ENCODE peak calls at places on chromosomes 16 and 17, in four cellular contexts. I is GM12878, P is PC-3, X is fibroblast of lung. V is an unnamed sample.

GRCh38 chr16:71930013-71930563 is 34.8 kb downstream of the IST1 start:
- DNase-seq in P (peak; percentile 18), I (no peak), X (no peak), V (no peak)

GRCh38 chr17:320809-321385 is 31.7 kb downstream of the RPH3AL start:
- DNase-seq in P (no peak), X (no peak), I (no peak), V (no peak)

GRCh38 chr17:77553459-77554066 is 404.9 kb upstream of the TNRC6C start:
- DNase-seq in X (no peak), I (no peak), P (no peak), V (no peak)

GRCh38 chr17:1147664-1148063 is 32.1 kb downstream of the ABR start:
- DNase-seq in P (peak; percentile 80), I (no peak), X (peak; percentile 60), V (no peak)

GRCh38 chr16:85168732-85169256 is 56.5 kb upstream of the CIBAR2 start:
- DNase-seq in I (no peak), X (peak; percentile 61), P (peak; percentile 31), V (no peak)

GRCh38 chr16:73020409-73020884 is 27.5 kb downstream of the ZFHX3 start:
- DNase-seq in P (peak; percentile 94), I (no peak), X (peak; percentile 96), V (no peak)

GRCh38 chr17:3710951-3711383 is 12.7 kb upstream of the HASPIN start:
- DNase-seq in X (peak; percentile 52), I (peak; percentile 100), P (peak; percentile 55), V (no peak)

GRCh38 chr17:77391668-77392375 is 251.1 kb downstream of the SEC14L1 start:
- DNase-seq in X (peak; percentile 98), P (peak; percentile 88), I (no peak), V (no peak)

GRCh38 chr17:46817901-46818209 is 637 bp downstream of the WNT3 start:
- DNase-seq in I (no peak), P (no peak), X (no peak), V (no peak)

GRCh38 chr17:46818929-46819859 is 702 bp upstream of the WNT3 start:
- DNase-seq in X (no peak), P (no peak), I (no peak), V (no peak)

GRCh38 chr17:46818319-46818928 is at the start of gene WNT3:
- DNase-seq in X (no peak), I (no peak), P (no peak), V (no peak)

GRCh38 chr17:46815474-46816353 is 2.8 kb downstream of the WNT3 start:
- DNase-seq in X (no peak), P (no peak), I (no peak), V (no peak)

GRCh38 chr17:46817151-46817900 is 1.2 kb downstream of the WNT3 start:
- DNase-seq in I (no peak), X (no peak), P (no peak), V (no peak)
- TF ChIP-seq EZH2 in I (no peak), X (peak; percentile 41), P (no peak), V (no peak)

DNA sequence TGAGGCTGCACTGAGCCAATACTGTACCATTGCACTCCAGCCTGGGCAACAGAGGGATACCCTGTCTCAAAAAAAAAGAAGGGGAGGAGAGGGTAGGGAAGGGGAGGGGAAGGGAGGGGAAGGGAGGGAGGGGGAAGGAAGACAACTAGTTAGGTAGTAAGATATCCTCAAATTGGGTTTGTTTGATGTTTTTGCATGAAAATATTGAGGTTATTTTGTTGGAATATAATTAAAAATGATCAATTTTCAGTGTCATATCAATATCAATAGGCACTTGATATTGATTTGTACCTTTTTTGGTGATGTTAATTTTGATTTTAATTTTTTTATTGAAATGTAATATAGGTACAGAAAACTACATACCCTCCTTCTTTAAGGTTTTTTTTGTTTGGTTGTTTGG is 16.6 kb upstream of the PDP2 start:
- DNase-seq in X (no peak), I (no peak), P (no peak), V (no peak)
- H3K27ac ChIP-seq in X (no peak overlapping the region), I (no peak overlapping the region), P (no peak overlapping the region), V (no peak overlapping the region)

GRCh38 chr17:48487221-48487620 is 43.6 kb downstream of the HOXB1 start:
- DNase-seq in X (no peak), P (no peak), I (no peak), V (no peak)
- H3K9ac ChIP-seq in X (no peak overlapping the region), P (peak overlapping the region; percentile 21), I (no peak overlapping the region), V (no peak overlapping the region)

GRCh38 chr17:17781591-17782424 is 55.0 kb downstream of the SREBF1 start:
- DNase-seq in P (peak; percentile 45), X (peak; percentile 67), I (no peak), V (no peak)
- TF ChIP-seq EZH2 in P (no peak), X (no peak), I (no peak), V (no peak)

DNA sequence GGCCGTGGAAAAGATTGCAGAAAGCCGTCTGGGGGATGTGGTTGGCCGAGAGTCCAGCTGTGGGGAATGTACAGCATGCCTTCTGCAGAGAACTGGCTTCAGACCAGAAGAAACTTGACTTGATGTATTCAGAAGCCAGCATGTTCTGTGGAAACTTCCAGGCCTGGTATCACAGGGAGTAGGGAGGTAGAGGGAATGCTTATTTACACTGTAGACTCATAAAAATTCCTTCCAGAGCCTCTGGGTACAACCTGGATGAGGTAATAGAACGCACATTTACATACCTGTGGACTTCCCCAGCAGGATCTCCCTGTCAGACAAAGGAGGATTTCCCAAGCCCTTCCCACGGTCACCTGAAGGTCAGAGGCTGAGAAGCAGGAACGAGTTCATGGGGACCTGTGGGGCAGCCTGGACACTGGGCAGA is 11.8 kb upstream of the GAS7 start:
- DNase-seq in X (peak; percentile 74), I (no peak), P (peak; percentile 31), V (no peak)
- H3K27ac ChIP-seq in X (no peak overlapping the region), I (no peak overlapping the region), P (no peak overlapping the region), V (no peak overlapping the region)

GRCh38 chr17:37744961-37745800 is at the start of gene HNF1B:
- DNase-seq in P (peak; percentile 31), X (no peak), I (no peak), V (no peak)
- H3K9ac ChIP-seq in P (peak within 1 kb of the TSS; percentile 71), X (no peak within 1 kb of the TSS), I (peak within 1 kb of the TSS; percentile 52), V (no peak within 1 kb of the TSS)

GRCh38 chr16:67150833-67151396 is at the start of gene B3GNT9:
- DNase-seq in I (no peak), X (peak; percentile 81), P (no peak), V (no peak)
- TF ChIP-seq EZH2 in I (no peak), X (no peak), P (no peak), V (no peak)

GRCh38 chr16:67922221-67922620 is 9.4 kb downstream of the CTRL start:
- DNase-seq in P (no peak), X (no peak), I (no peak), V (no peak)

GRCh38 chr16:67924140-67924906 is 7.3 kb downstream of the CTRL start:
- DNase-seq in I (no peak), P (no peak), X (no peak), V (no peak)

GRCh38 chr16:67919618-67920210 is 11.9 kb downstream of the CTRL start:
- DNase-seq in P (no peak), X (no peak), I (no peak), V (no peak)

GRCh38 chr16:67923414-67924127 is 8.1 kb downstream of the CTRL start:
- DNase-seq in I (no peak), P (no peak), X (no peak), V (no peak)

DNA sequence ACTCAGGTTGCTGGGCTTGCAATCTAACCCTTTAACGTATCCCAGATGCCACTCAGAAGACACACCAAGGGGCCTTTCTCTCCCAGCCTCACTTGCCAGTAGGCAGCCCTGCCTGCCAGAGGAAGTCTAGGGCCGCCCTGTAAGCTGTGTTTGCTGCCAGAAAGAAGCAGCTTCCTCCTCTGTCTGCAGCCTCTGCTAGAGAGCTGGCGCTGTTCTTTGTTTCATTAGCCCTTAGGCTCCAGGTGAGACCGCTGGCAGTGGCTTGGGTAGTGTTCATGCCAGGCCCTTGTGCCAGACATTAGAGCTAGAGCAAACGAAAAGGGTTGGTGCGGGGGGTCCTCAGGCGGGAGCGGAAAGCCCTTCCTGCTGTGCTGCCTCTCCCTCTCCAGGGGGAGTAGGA is 8.9 kb downstream of the CTRL start:
- DNase-seq in P (no peak), X (no peak), I (no peak), V (no peak)
- H3K27ac ChIP-seq in P (no peak overlapping the region), X (no peak overlapping the region), I (no peak overlapping the region), V (no peak overlapping the region)

GRCh38 chr17:81282141-81282540 is 13.0 kb downstream of the SLC38A10 start:
- DNase-seq in X (no peak), I (no peak), P (no peak), V (no peak)

GRCh38 chr17:81280571-81280970 is 14.5 kb downstream of the SLC38A10 start:
- DNase-seq in P (no peak), X (no peak), I (no peak), V (no peak)

GRCh38 chr17:81285179-81285878 is 9.8 kb downstream of the SLC38A10 start:
- DNase-seq in X (peak; percentile 21), I (no peak), P (no peak), V (no peak)

GRCh38 chr17:81285894-81286293 is 9.2 kb downstream of the SLC38A10 start:
- DNase-seq in I (no peak), X (no peak), P (no peak), V (no peak)

GRCh38 chr17:81282876-81283275 is 12.2 kb downstream of the SLC38A10 start:
- DNase-seq in I (no peak), P (no peak), X (no peak), V (no peak)
- H3K9ac ChIP-seq in I (no peak overlapping the region), P (no peak overlapping the region), X (no peak overlapping the region), V (no peak overlapping the region)

DNA sequence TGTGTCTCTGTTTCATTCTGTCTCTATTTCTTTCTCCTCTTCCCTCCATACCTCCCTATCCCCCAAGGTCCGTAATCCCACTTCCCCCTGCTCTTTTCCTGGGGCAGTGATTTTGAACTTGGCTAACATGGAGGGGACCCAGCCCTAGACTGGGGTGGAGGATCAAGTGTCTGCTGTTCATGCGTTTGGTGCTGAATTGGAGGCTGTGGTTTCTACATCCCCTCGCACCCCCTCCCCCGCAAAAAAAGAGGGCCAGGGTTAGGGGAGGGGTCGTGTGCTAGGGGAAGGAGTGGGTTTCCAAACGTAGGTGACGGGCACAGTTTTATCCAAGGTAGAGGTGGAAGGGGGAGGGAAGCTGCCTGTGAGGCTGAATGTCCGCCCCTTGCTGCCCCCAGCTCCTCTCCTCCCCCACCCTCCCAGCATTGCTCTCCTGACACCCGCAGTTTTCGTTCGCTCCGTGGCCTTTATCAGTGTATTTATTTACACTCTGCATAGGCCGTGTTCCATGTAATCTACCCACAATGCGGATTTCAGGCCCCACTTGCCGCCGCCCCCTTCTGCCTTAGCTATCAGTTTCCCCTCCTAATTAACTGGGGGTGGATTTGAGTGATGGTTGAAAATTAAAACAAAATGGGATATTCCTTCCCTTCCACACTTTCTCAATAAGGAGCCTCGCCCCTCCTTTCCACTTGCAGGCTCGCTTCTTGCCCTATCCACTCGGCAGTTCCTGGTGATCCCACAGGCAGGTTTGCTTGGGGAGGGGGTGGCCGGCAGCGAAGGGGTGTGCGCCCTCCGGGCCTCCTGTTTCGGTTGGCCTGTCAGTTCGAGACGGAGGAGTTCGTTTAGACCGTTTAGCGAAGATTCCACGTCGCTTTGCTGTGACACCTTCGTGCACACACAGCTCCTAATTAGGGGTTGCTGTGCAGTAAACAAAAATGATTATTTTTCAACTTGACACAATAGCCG is 2.0 kb downstream of the GNAO1 start:
- DNase-seq in X (no peak), I (no peak), P (no peak), V (no peak)
- TF ChIP-seq EZH2 in X (no peak), I (no peak), P (no peak), V (no peak)